ENCODE peak calls at places on chromosomes 6 and 20, in nine cellular contexts. Q is Caki2, S is D341Med, X is caudate nucleus, F is H1, W is fibroblast of the aortic adventitia, D is AG09309, L is hepatocyte, G is WERI-Rb-1. E is an unnamed sample.

GRCh38 chr20:25356294-25356933 is 34.2 kb downstream of the ABHD12 start:
- DNase-seq in D (no peak), W (no peak), X (no peak), L (no peak), G (peak; percentile 92), F (peak; percentile 58), S (peak; percentile 82), Q (no peak), E (no peak)

GRCh38 chr6:125151715-125152114 is 1.9 kb upstream of the TPD52L1 start:
- DNase-seq in D (no peak), Q (no peak), L (no peak), S (no peak), G (no peak), X (no peak), W (no peak), F (no peak), E (no peak)

GRCh38 chr20:46089338-46090094 is at the start of gene NCOA5:
- DNase-seq in S (peak; percentile 96), X (peak; percentile 81), G (peak; percentile 96), W (peak; percentile 94), L (peak; percentile 97), F (peak; percentile 80), D (peak; percentile 87), Q (peak; percentile 97), E (peak; percentile 98)

GRCh38 chr6:147506704-147507114 is 1.8 kb upstream of the SAMD5 start:
- DNase-seq in L (peak; percentile 82), F (no peak), W (peak; percentile 33), G (peak; percentile 79), Q (peak; percentile 69), S (peak; percentile 89), D (no peak), X (no peak), E (peak; percentile 82)

GRCh38 chr20:37095108-37095608 is 639 bp downstream of the RBL1 start:
- DNase-seq in X (no peak), S (peak; percentile 48), G (peak; percentile 27), W (peak; percentile 10), L (peak; percentile 5), F (no peak), Q (no peak), D (no peak), E (no peak)

GRCh38 chr6:152978058-152978457 is 4.8 kb downstream of the FBXO5 start:
- DNase-seq in X (no peak), F (no peak), G (no peak), D (no peak), Q (no peak), L (no peak), W (no peak), S (no peak), E (no peak)

GRCh38 chr20:22466447-22467171 is 117.8 kb downstream of the FOXA2 start:
- DNase-seq in F (no peak), L (no peak), G (no peak), W (no peak), S (no peak), X (no peak), Q (no peak), D (no peak), E (no peak)

GRCh38 chr6:159693894-159694545 is 979 bp upstream of the SOD2 start:
- DNase-seq in F (no peak), Q (peak; percentile 41), X (no peak), W (no peak), D (no peak), G (no peak), S (no peak), L (peak; percentile 58), E (no peak)

GRCh38 chr6:36195471-36196048 is 984 bp upstream of the BRPF3 start:
- DNase-seq in G (no peak), X (no peak), Q (no peak), L (no peak), S (no peak), W (no peak), F (no peak), D (no peak), E (no peak)

GRCh38 chr6:99151634-99152344 is 197.7 kb downstream of the FAXC start:
- DNase-seq in S (peak; percentile 74), L (peak; percentile 66), D (no peak), Q (peak; percentile 47), X (no peak), F (peak; percentile 33), G (peak; percentile 73), W (peak; percentile 2), E (peak; percentile 39)

GRCh38 chr6:43096451-43097097 is 20.5 kb downstream of the PTK7 start:
- DNase-seq in X (no peak), G (no peak), F (no peak), S (no peak), D (peak; percentile 92), Q (peak; percentile 75), W (peak; percentile 92), L (peak; percentile 54), E (peak; percentile 95)

GRCh38 chr6:46323312-46323965 is 152.7 kb upstream of the ENPP5 start:
- DNase-seq in S (no peak), X (no peak), G (no peak), D (peak; percentile 96), Q (no peak), L (peak; percentile 50), W (peak; percentile 91), F (no peak), E (peak; percentile 79)

GRCh38 chr20:19888269-19888669 is 128.9 kb upstream of the NAA20 start:
- DNase-seq in F (no peak), D (no peak), S (no peak), L (no peak), G (no peak), X (no peak), Q (peak; percentile 77), W (no peak), E (no peak)

GRCh38 chr6:106870069-106870468 is 104.5 kb downstream of the CD24 start:
- DNase-seq in Q (peak; percentile 93), F (no peak), X (no peak), S (no peak), W (peak; percentile 89), D (peak; percentile 65), L (peak; percentile 28), G (no peak), E (peak; percentile 92)

GRCh38 chr6:30614044-30614842 is 2.8 kb downstream of the PPP1R10 start:
- DNase-seq in W (no peak), D (no peak), S (no peak), F (no peak), Q (no peak), G (no peak), X (no peak), L (no peak), E (no peak)

GRCh38 chr6:170365581-170365980 is 59.0 kb downstream of the FAM120B start:
- DNase-seq in L (no peak), W (no peak), S (no peak), X (no peak), F (no peak), Q (no peak), G (no peak), D (no peak), E (no peak)

GRCh38 chr6:24919404-24919892 is 16.3 kb downstream of the RIPOR2 start:
- DNase-seq in W (no peak), F (no peak), G (peak; percentile 46), S (no peak), D (no peak), X (no peak), L (no peak), Q (no peak), E (no peak)

GRCh38 chr6:13461352-13461751 is 26.0 kb downstream of the GFOD1 start:
- DNase-seq in D (no peak), X (no peak), S (no peak), Q (no peak), W (no peak), L (no peak), G (no peak), F (no peak), E (no peak)

GRCh38 chr6:119108076-119108475 is 29.6 kb upstream of the FAM184A start:
- DNase-seq in D (no peak), L (no peak), G (no peak), Q (no peak), F (no peak), S (no peak), X (no peak), W (no peak), E (no peak)

GRCh38 chr20:32387262-32387661 is 29.1 kb downstream of the ASXL1 start:
- DNase-seq in F (no peak), G (no peak), L (no peak), D (no peak), S (no peak), Q (no peak), X (no peak), W (no peak), E (peak; percentile 52)

GRCh38 chr6:156994215-156995076 is 217.3 kb downstream of the ARID1B start:
- DNase-seq in L (peak; percentile 34), D (no peak), F (no peak), Q (no peak), W (no peak), G (no peak), X (no peak), S (no peak), E (no peak)

GRCh38 chr6:16361121-16361520 is 122.7 kb downstream of the GMPR start:
- DNase-seq in L (no peak), W (no peak), F (no peak), Q (no peak), D (no peak), G (no peak), S (no peak), X (no peak), E (no peak)

GRCh38 chr6:106890447-106890846 is 84.1 kb downstream of the CD24 start:
- DNase-seq in L (peak; percentile 30), X (no peak), G (no peak), S (no peak), F (no peak), Q (no peak), D (no peak), W (no peak), E (no peak)

GRCh38 chr20:63941282-63942060 is 14.7 kb downstream of the UCKL1 start:
- DNase-seq in F (peak; percentile 96), Q (peak; percentile 89), G (no peak), D (no peak), W (no peak), X (no peak), S (no peak), L (no peak), E (no peak)

GRCh38 chr6:132650413-132650812 is 8.6 kb downstream of the TAAR1 start:
- DNase-seq in X (no peak), D (no peak), W (no peak), F (no peak), L (no peak), S (no peak), G (no peak), Q (no peak), E (peak; percentile 9)

GRCh38 chr6:31738048-31738979 is 1.5 kb upstream of the MSH5 start:
- DNase-seq in G (no peak), Q (peak; percentile 92), D (no peak), L (peak; percentile 84), F (no peak), X (no peak), W (peak; percentile 82), S (no peak), E (peak; percentile 75)

GRCh38 chr20:50877232-50877631 is 54.0 kb downstream of the ADNP start:
- DNase-seq in D (no peak), W (no peak), X (no peak), S (no peak), L (no peak), G (no peak), F (no peak), Q (no peak), E (no peak)

GRCh38 chr6:152068622-152069261 is 261.3 kb downstream of the ESR1 start:
- DNase-seq in X (no peak), Q (no peak), D (no peak), W (no peak), L (no peak), G (no peak), S (no peak), F (no peak), E (peak; percentile 15)

GRCh38 chr6:165863801-165864200 is 200.8 kb upstream of the PDE10A start:
- DNase-seq in G (no peak), W (peak; percentile 68), S (no peak), L (no peak), F (no peak), D (no peak), X (no peak), Q (no peak), E (no peak)

GRCh38 chr6:53624491-53624890 is 41.1 kb downstream of the KLHL31 start:
- DNase-seq in Q (no peak), W (no peak), F (no peak), X (no peak), L (no peak), S (no peak), D (no peak), G (no peak), E (no peak)

GRCh38 chr6:41157323-41157722 is 3.2 kb upstream of the TREML1 start:
- DNase-seq in L (no peak), Q (no peak), D (no peak), S (no peak), G (no peak), W (no peak), X (no peak), F (no peak), E (no peak)

E was measured in astrocyte of the hippocampus.